ENCODE peak calls at places on chromosomes 5 and 9, in four cellular contexts. A is endothelial cell of umbilical vein, X is kidney epithelial cell, P is IMR-90. N is an unnamed sample.

GRCh38 chr9:74609671-74610416 is 112.7 kb downstream of the RORB start:
- DNase-seq in A (no peak), X (no peak), P (no peak), N (no peak)

GRCh38 chr9:137485343-137486140 is 26.4 kb upstream of the NSMF start:
- DNase-seq in A (no peak), X (no peak), P (no peak), N (peak; percentile 31)

GRCh38 chr9:18666348-18666747 is 192.4 kb downstream of the ADAMTSL1 start:
- DNase-seq in A (no peak), X (no peak), P (peak; percentile 14), N (no peak)

GRCh38 chr9:121781143-121781542 is 129.7 kb downstream of the DAB2IP start:
- DNase-seq in A (no peak), X (no peak), P (no peak), N (peak; percentile 13)

GRCh38 chr5:31623249-31623648 is 15.7 kb upstream of the PDZD2 start:
- DNase-seq in A (no peak), X (no peak), P (no peak), N (no peak)

GRCh38 chr9:112120471-112120925 is 54.6 kb downstream of the SUSD1 start:
- DNase-seq in A (no peak), X (peak; percentile 76), P (no peak), N (no peak)

GRCh38 chr5:93145019-93145418 is 436.0 kb downstream of the NR2F1-AS1 start:
- DNase-seq in A (no peak), X (no peak), P (no peak), N (no peak)

GRCh38 chr9:107639426-107639825 is 149.9 kb upstream of the KLF4 start:
- DNase-seq in A (peak; percentile 25), X (no peak), P (no peak), N (no peak)

GRCh38 chr5:133399247-133399891 is 213.0 kb downstream of the FSTL4 start:
- DNase-seq in A (no peak), X (no peak), P (no peak), N (no peak)

GRCh38 chr5:176899946-176900782 is 1.0 kb upstream of the HK3 start:
- DNase-seq in A (no peak), X (no peak), P (peak; percentile 5), N (no peak)

GRCh38 chr9:28212979-28213378 is 639.7 kb upstream of the C9orf72 start:
- DNase-seq in A (peak; percentile 73), X (peak; percentile 92), P (peak; percentile 56), N (no peak)

GRCh38 chr9:133569891-133570651 is 35.6 kb downstream of the ADAMTSL2 start:
- DNase-seq in A (no peak), X (no peak), P (no peak), N (no peak)

GRCh38 chr5:152688561-152689274 is 283.6 kb upstream of the NMUR2 start:
- DNase-seq in A (no peak), X (peak; percentile 95), P (peak; percentile 11), N (no peak)

GRCh38 chr5:102625940-102626339 is 127.1 kb upstream of the SLCO6A1 start:
- DNase-seq in A (no peak), X (no peak), P (no peak), N (no peak)

GRCh38 chr5:102628449-102629175 is 126.5 kb upstream of the PAM start:
- DNase-seq in A (no peak), X (no peak), P (peak; percentile 7), N (no peak)

GRCh38 chr5:102629827-102630605 is 125.1 kb upstream of the PAM start:
- DNase-seq in A (no peak), X (no peak), P (no peak), N (no peak)

GRCh38 chr5:102625446-102625845 is 126.6 kb upstream of the SLCO6A1 start:
- DNase-seq in A (no peak), X (no peak), P (no peak), N (no peak)

DNA sequence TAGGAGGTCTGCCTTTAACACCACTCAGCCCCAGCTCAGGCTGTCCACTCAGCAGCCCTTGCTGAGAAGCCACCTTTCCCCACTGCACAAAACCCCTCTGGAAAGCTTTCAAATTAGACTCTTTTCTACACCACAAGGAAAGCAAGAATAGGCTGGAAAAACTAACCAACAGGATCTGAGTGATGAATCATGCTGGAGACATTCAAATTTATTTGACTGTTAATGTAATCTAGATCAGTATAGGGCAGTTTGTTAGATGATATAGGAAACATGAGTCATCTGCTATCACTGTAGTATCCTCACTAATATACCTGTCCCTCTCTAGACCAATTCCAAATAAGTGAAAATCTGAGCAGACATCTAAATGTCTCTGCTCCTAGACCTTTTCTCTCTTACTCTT is 127.8 kb upstream of the PAM start:
- DNase-seq in A (peak; percentile 5), X (peak; percentile 10), P (peak; percentile 27), N (no peak)
- H3K4me3 ChIP-seq in A (no peak overlapping the region), X (no peak overlapping the region), P (no peak overlapping the region), N (no peak overlapping the region)

DNA sequence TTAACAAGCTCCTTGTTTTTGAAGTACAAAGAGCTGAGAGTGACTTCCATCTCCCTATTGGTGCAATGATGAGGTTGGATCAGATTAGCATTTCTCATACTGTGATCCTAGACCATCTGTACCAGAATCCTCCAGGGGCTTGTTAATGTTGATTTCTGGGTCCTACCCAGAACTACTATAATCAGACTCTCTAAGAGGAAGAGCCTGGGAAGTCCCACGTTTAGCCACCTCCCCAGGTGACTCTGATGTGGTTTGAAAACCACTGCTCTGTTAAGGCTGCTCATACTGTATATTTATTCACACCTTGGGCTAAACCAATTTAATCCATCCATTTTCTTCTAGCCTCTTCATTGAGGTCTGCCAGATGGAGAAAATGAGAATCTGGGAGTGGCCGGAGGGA is 49.6 kb upstream of the SMIM32 start:
- DNase-seq in A (no peak), X (no peak), P (no peak), N (no peak)
- H3K27me3 ChIP-seq in A (peaks cover 2% of the 10 kb centered on the region), X (no peaks in the 10 kb centered on the region), P (peaks cover 3% of the 10 kb centered on the region), N (no peaks in the 10 kb centered on the region)

DNA sequence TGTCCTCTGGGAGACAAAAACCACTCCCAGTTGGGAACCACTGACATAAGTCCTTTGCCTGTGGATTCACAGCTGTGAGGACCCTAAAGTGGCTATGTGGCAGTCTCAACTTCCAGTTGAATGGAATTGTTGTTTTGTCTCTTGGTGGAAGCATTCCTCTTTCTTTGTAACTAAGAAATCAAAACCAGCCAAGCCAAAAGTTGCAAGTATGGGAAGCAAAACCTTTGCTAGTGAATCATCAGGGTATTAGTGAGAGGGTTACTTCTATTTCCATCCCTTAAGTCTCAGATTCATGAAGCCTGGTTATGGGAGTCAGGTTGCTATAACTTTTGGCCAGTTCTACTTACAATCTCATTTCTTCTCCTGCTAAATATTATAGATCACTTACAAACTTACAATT is 49.8 kb upstream of the RPS23 start:
- DNase-seq in A (no peak), X (no peak), P (peak; percentile 51), N (no peak)
- H3K4me3 ChIP-seq in A (no peak overlapping the region), X (no peak overlapping the region), P (no peak overlapping the region), N (no peak overlapping the region)

GRCh38 chr5:77990020-77990419 is 213.9 kb upstream of the TBCA start:
- DNase-seq in A (no peak), X (no peak), P (no peak), N (no peak)

GRCh38 chr5:77993799-77994318 is 217.7 kb upstream of the TBCA start:
- DNase-seq in A (no peak), X (no peak), P (no peak), N (no peak)

GRCh38 chr5:77987988-77988387 is 211.8 kb upstream of the TBCA start:
- DNase-seq in A (no peak), X (no peak), P (no peak), N (no peak)

GRCh38 chr5:77993141-77993540 is 217.0 kb upstream of the TBCA start:
- DNase-seq in A (no peak), X (no peak), P (no peak), N (no peak)

GRCh38 chr5:77991084-77991483 is 214.9 kb upstream of the TBCA start:
- DNase-seq in A (no peak), X (no peak), P (no peak), N (no peak)
- H3K27me3 ChIP-seq in A (no peaks in the 10 kb centered on the region), X (no peaks in the 10 kb centered on the region), P (no peaks in the 10 kb centered on the region), N (no peaks in the 10 kb centered on the region)

GRCh38 chr5:41414598-41414997 is 95.8 kb downstream of the PLCXD3 start:
- DNase-seq in A (peak; percentile 24), X (peak; percentile 66), P (peak; percentile 96), N (peak; percentile 48)

GRCh38 chr5:41412496-41412895 is 97.9 kb downstream of the PLCXD3 start:
- DNase-seq in A (no peak), X (no peak), P (no peak), N (no peak)

GRCh38 chr5:41413067-41413466 is 97.3 kb downstream of the PLCXD3 start:
- DNase-seq in A (no peak), X (no peak), P (no peak), N (no peak)

GRCh38 chr5:41416336-41416735 is 94.1 kb downstream of the PLCXD3 start:
- DNase-seq in A (no peak), X (no peak), P (no peak), N (no peak)

GRCh38 chr5:41415242-41415641 is 95.2 kb downstream of the PLCXD3 start:
- DNase-seq in A (no peak), X (no peak), P (no peak), N (no peak)
- H3K4me3 ChIP-seq in A (no peak overlapping the region), X (no peak overlapping the region), P (no peak overlapping the region), N (no peak overlapping the region)

DNA sequence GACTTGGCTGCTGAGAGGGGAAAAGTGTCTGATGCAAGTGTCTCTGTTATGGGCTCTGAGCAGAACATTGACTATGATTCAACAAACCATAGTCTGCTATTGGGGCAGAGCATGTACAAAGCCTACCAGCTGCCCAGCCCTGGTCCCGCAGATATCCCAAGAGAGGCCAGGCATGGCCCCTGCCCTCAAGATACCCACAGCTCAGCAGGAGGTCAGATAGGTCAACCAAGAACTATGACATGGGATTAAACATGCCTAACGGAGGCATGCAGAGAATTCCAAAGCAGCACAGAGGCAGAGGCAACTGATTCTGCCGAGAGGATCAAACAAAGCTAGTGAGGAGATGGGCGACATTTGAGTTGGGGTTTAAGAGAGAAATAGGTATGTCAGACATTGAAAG is 39.9 kb upstream of the CPLX2 start:
- DNase-seq in A (no peak), X (no peak), P (no peak), N (no peak)
- H3K27me3 ChIP-seq in A (no peaks in the 10 kb centered on the region), X (no peaks in the 10 kb centered on the region), P (peaks cover 2% of the 10 kb centered on the region), N (no peaks in the 10 kb centered on the region)

GRCh38 chr5:55511010-55511409 is 23.8 kb downstream of the PLPP1 start:
- DNase-seq in A (no peak), X (no peak), P (no peak), N (no peak)

GRCh38 chr5:55509097-55509496 is 25.7 kb downstream of the PLPP1 start:
- DNase-seq in A (no peak), X (no peak), P (no peak), N (no peak)

GRCh38 chr5:55510523-55510880 is 24.3 kb downstream of the PLPP1 start:
- DNase-seq in A (no peak), X (no peak), P (no peak), N (no peak)

GRCh38 chr5:55509768-55510522 is 24.8 kb downstream of the PLPP1 start:
- DNase-seq in A (peak; percentile 49), X (no peak), P (peak; percentile 19), N (no peak)

DNA sequence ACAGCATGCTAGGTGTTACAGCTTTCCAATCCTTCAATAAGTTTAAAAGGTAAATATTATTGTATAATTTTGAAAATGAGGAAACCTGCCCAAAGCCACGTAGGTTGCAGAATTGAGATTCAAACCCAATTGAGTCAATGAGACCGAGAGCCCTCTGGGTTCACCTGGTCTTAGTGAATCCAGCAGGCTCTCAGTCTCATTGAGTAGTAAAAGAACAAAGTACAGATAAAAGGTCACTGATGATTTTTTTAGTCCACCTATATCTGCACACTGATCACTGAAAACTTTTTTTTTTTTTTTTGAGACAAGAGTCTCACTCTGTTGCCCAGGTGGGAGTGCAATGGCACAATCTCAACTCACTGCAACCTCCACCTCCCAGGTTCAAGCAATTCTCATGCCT is 27.2 kb downstream of the PLPP1 start:
- DNase-seq in A (no peak), X (no peak), P (no peak), N (no peak)
- H3K4me3 ChIP-seq in A (no peak overlapping the region), X (no peak overlapping the region), P (no peak overlapping the region), N (no peak overlapping the region)